ENCODE peak calls at places on chromosome 6, in ten cellular contexts. G, H, T, Z, N, E, Y, X, D and S are unnamed samples.

GRCh38 chr6:14601490-14601889 is 483.9 kb downstream of the CD83 start:
- DNase-seq in E (no peak), X (no peak), H (no peak), Y (no peak), T (peak), D (no peak), N (no peak), Z (no peak), G (no peak), S (peak)

GRCh38 chr6:37092851-37093727 is 76.9 kb upstream of the PIM1 start:
- DNase-seq in X (peak), H (no peak), D (no peak), Y (no peak), T (no peak), N (no peak), Z (no peak), G (no peak), E (no peak), S (no peak)

GRCh38 chr6:49462599-49462926 is 490 bp downstream of the MMUT start:
- DNase-seq in Y (no peak), E (no peak), G (no peak), H (no peak), D (no peak), Z (no peak), T (no peak), N (no peak), X (no peak), S (no peak)

GRCh38 chr6:84606860-84607259 is 157.5 kb downstream of the TBX18 start:
- DNase-seq in D (no peak), X (no peak), G (no peak), Z (no peak), T (no peak), Y (no peak), N (no peak), H (no peak), E (no peak), S (no peak)

GRCh38 chr6:42142118-42142835 is at the start of gene C6orf132:
- DNase-seq in E (peak), T (peak), Y (peak), X (peak), H (no peak), N (no peak), G (no peak), Z (peak), D (peak), S (peak)

GRCh38 chr6:124960757-124961467 is 1.3 kb upstream of the RNF217 start:
- DNase-seq in Y (no peak), Z (no peak), N (peak), G (no peak), E (no peak), T (no peak), D (no peak), H (no peak), X (no peak), S (peak)

GRCh38 chr6:41428995-41429417 is 93.6 kb downstream of the NCR2 start:
- DNase-seq in H (no peak), N (peak), T (peak), E (peak), D (no peak), G (no peak), Y (peak), X (peak), Z (peak), S (peak)

GRCh38 chr6:136793348-136793747 is 1.1 kb upstream of the MAP3K5 start:
- DNase-seq in X (no peak), Y (no peak), N (no peak), G (peak), T (no peak), E (no peak), D (no peak), H (no peak), Z (no peak), S (no peak)

GRCh38 chr6:101912266-101912665 is 518.8 kb downstream of the GRIK2 start:
- DNase-seq in N (no peak), X (no peak), D (no peak), H (no peak), G (no peak), Z (no peak), T (no peak), Y (no peak), E (no peak), S (no peak)

GRCh38 chr6:126396131-126396530 is 56.2 kb downstream of the CENPW start:
- DNase-seq in E (no peak), G (no peak), N (no peak), Z (no peak), Y (no peak), D (no peak), H (no peak), X (no peak), T (no peak), S (no peak)

GRCh38 chr6:42118162-42119001 is 24.0 kb downstream of the C6orf132 start:
- DNase-seq in H (no peak), G (no peak), N (no peak), Y (peak), E (no peak), D (no peak), X (peak), T (peak), Z (peak), S (peak)

GRCh38 chr6:139131736-139132285 is 3.1 kb upstream of the HECA start:
- DNase-seq in D (no peak), Z (no peak), N (no peak), T (no peak), Y (no peak), X (no peak), G (no peak), E (no peak), H (no peak), S (no peak)

GRCh38 chr6:134247854-134248580 is 69.9 kb downstream of the SGK1 start:
- DNase-seq in E (no peak), T (no peak), X (no peak), Z (no peak), D (no peak), G (no peak), H (no peak), Y (no peak), N (no peak), S (no peak)

GRCh38 chr6:39362487-39362865 is 40.0 kb upstream of the KCNK16 start:
- DNase-seq in H (no peak), Z (no peak), D (no peak), E (no peak), Y (no peak), N (peak), G (no peak), T (peak), X (no peak), S (no peak)
- TF ChIP-seq CTCF in H (no peak), Z (no peak), D (peak), E (peak), Y (no peak), N (peak), G (peak), T (no peak), X (no peak), S (no peak)

GRCh38 chr6:113632220-113632864 is 224.8 kb upstream of the MARCKS start:
- DNase-seq in D (peak), X (peak), T (peak), H (no peak), G (peak), Z (peak), N (peak), E (peak), Y (peak), S (peak)
- H3K4me3 ChIP-seq in D (no peak), X (peak), T (no peak), H (peak), G (peak), Z (no peak), N (peak), E (peak), Y (no peak), S (peak)

GRCh38 chr6:166459272-166459671 is 76.5 kb upstream of the MPC1 start:
- DNase-seq in G (no peak), E (no peak), H (no peak), D (no peak), X (no peak), Z (no peak), N (no peak), Y (no peak), T (no peak), S (no peak)

GRCh38 chr6:166459906-166460305 is 77.2 kb upstream of the MPC1 start:
- DNase-seq in G (no peak), H (no peak), Y (no peak), X (no peak), D (no peak), T (no peak), N (no peak), E (no peak), Z (no peak), S (no peak)

GRCh38 chr6:166453651-166454050 is 70.9 kb upstream of the MPC1 start:
- DNase-seq in T (no peak), E (no peak), X (no peak), H (no peak), Z (no peak), D (no peak), Y (no peak), G (no peak), N (no peak), S (no peak)

GRCh38 chr6:166454692-166455515 is 72.2 kb upstream of the MPC1 start:
- DNase-seq in T (no peak), H (peak), N (no peak), G (no peak), E (no peak), X (no peak), Y (no peak), Z (no peak), D (no peak), S (no peak)

GRCh38 chr6:166456360-166457156 is 73.8 kb upstream of the MPC1 start:
- DNase-seq in E (peak), H (no peak), N (no peak), Y (peak), T (no peak), Z (no peak), X (no peak), D (no peak), G (peak), S (peak)
- TF ChIP-seq CTCF in E (peak), H (no peak), N (no peak), Y (no peak), T (no peak), Z (no peak), X (peak), D (peak), G (peak), S (peak)

GRCh38 chr6:1997702-1998101 is 247.7 kb downstream of the GMDS start:
- DNase-seq in N (no peak), E (peak), G (no peak), Y (no peak), X (no peak), Z (no peak), D (no peak), H (no peak), T (no peak), S (no peak)
- H3K4me3 ChIP-seq in N (no peak), E (no peak), G (no peak), Y (no peak), X (no peak), Z (no peak), D (no peak), H (no peak), T (no peak), S (no peak)

GRCh38 chr6:169720207-169720855 is 4.0 kb downstream of the PHF10 start:
- DNase-seq in D (no peak), X (no peak), T (no peak), Z (no peak), E (no peak), G (no peak), H (no peak), Y (no peak), N (no peak), S (no peak)
- TF ChIP-seq CTCF in D (peak), X (peak), T (peak), Z (no peak), E (peak), G (peak), H (no peak), Y (no peak), N (no peak), S (no peak)

DNA sequence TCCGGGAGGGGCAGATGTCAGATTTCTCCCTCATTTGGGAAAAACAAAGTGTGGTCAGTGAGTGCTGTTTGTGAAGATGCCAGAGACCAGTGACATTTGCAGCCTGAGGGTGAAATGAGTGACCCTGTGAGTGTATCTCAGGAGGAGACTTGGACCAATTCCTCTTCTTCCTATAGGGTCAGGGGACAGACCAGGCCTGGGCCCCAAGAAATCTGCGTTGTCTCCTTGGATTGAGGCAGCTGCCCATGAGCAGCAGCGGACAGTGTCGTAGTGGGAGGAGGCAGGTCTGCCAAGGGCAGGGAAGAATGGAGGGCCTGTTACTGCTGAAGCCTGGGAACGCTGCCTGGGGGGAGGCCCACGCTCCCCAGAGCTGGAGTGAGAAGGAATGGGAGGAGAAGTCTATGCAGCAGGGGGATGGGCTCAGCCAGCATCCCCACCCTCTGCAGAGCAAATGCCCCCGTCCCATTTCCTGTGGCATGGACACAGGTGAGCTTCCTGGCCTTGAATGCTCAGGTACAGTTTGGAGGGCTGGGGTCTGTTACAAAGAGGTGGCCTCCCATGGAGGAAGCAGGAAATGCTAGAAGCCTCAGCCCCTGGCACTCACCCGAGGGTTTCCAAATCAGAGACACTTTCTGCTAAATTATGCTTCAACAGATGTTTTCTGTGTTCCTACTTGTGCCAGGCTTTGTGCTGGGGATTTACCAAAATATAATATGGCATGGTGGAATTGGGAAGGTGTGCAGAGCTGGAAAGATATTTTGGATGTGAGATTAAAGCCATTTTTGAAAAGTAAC is 29.8 kb downstream of the DAAM2 start:
- DNase-seq in Y (no peak), E (no peak), H (no peak), X (no peak), N (no peak), G (no peak), T (no peak), D (no peak), Z (no peak), S (no peak)
- H3K4me3 ChIP-seq in Y (no peak), E (no peak), H (peak), X (peak), N (peak), G (no peak), T (no peak), D (no peak), Z (no peak), S (no peak)

DNA sequence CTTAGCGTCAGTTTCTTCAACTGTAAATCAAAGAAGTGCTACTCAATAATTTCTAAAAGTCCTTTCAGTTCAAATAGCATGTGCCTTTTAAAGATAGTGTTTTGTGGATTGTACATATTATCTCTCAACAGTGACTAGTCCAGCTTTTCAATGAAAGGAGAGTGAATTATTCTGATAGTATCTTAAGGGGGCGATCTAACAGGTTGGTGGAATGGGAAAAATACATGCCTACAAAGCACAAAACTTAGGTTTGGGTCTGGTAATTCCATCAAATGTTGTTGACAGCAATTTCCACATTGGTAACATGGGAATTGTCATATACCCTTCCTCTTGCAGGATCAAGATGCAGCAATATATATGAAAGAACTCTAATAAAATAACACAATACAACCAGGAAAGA is 50.1 kb upstream of the HDGFL1 start:
- DNase-seq in G (no peak), N (no peak), E (no peak), Z (no peak), X (no peak), H (no peak), T (no peak), D (no peak), Y (no peak), S (no peak)
- TF ChIP-seq CTCF in G (no peak), N (no peak), E (no peak), Z (no peak), X (no peak), H (no peak), T (no peak), D (no peak), Y (no peak), S (no peak)